ENCODE peak calls at places on chromosomes 6 and 20, in seven cellular contexts. M, T, X, W, P, K and J are unnamed samples.

GRCh38 chr20:10863337-10864060 is 189.7 kb upstream of the JAG1 start:
- DNase-seq in P (peak; percentile 44), T (peak; percentile 85), W (peak; percentile 59), K (peak; percentile 51), X (peak; percentile 89), M (peak; percentile 29), J (no peak)

GRCh38 chr6:155142902-155143609 is 120.8 kb upstream of the CLDN20 start:
- DNase-seq in T (peak; percentile 29), W (no peak), P (no peak), K (no peak), M (no peak), X (peak; percentile 55), J (no peak)

GRCh38 chr6:133921249-133921859 is 31.7 kb upstream of the TBPL1 start:
- DNase-seq in K (no peak), X (peak; percentile 86), P (peak; percentile 85), M (peak; percentile 71), T (peak; percentile 88), W (peak; percentile 77), J (peak; percentile 86)

GRCh38 chr6:148565321-148565926 is 181.4 kb upstream of the UST start:
- DNase-seq in X (no peak), M (no peak), T (peak; percentile 31), P (no peak), W (no peak), K (no peak), J (no peak)

GRCh38 chr20:46994341-46994740 is 99.7 kb downstream of the EYA2 start:
- DNase-seq in W (peak; percentile 31), K (no peak), T (no peak), X (no peak), M (no peak), P (no peak), J (no peak)

GRCh38 chr6:131255911-131256310 is 120.6 kb downstream of the AKAP7 start:
- DNase-seq in P (peak; percentile 65), W (no peak), M (no peak), K (no peak), X (peak; percentile 29), T (no peak), J (no peak)

GRCh38 chr6:47034421-47034820 is 7.7 kb downstream of the ADGRF1 start:
- DNase-seq in P (no peak), K (no peak), W (no peak), M (no peak), X (no peak), T (peak; percentile 10), J (no peak)

GRCh38 chr6:139856562-139856961 is 482.1 kb upstream of the CITED2 start:
- DNase-seq in P (no peak), X (no peak), M (no peak), K (no peak), T (no peak), W (no peak), J (no peak)

GRCh38 chr20:11216451-11217314 is 542.9 kb upstream of the JAG1 start:
- DNase-seq in P (peak; percentile 39), M (no peak), X (peak; percentile 27), W (peak; percentile 30), T (peak; percentile 77), K (no peak), J (no peak)

GRCh38 chr6:141484726-141485125 is 648.0 kb upstream of the GJE1 start:
- DNase-seq in P (peak; percentile 21), X (peak; percentile 30), M (no peak), W (no peak), K (peak; percentile 42), T (peak; percentile 21), J (no peak)

GRCh38 chr20:18904624-18905023 is 91.0 kb downstream of the SCP2D1 start:
- DNase-seq in X (no peak), K (no peak), W (no peak), P (peak; percentile 28), M (no peak), T (no peak), J (no peak)

GRCh38 chr6:44932651-44933091 is 395.5 kb upstream of the RUNX2 start:
- DNase-seq in P (no peak), K (no peak), X (no peak), W (no peak), M (no peak), T (no peak), J (no peak)

GRCh38 chr20:2840967-2841531 is 504 bp downstream of the VPS16 start:
- DNase-seq in X (peak; percentile 72), T (peak; percentile 80), P (peak; percentile 46), W (peak; percentile 45), M (peak; percentile 58), K (peak; percentile 9), J (peak; percentile 49)

GRCh38 chr6:153167026-153167891 is 36.2 kb upstream of the RGS17 start:
- DNase-seq in X (peak; percentile 93), W (no peak), T (peak; percentile 83), M (no peak), P (peak; percentile 68), K (peak; percentile 75), J (no peak)

GRCh38 chr6:157711060-157711459 is 112.0 kb upstream of the SNX9 start:
- DNase-seq in P (no peak), K (no peak), T (no peak), X (no peak), M (no peak), W (no peak), J (no peak)

GRCh38 chr6:31473780-31474725 is 23.9 kb upstream of the MICB start:
- DNase-seq in M (no peak), T (peak; percentile 43), W (no peak), X (peak; percentile 61), K (no peak), P (peak; percentile 29), J (no peak)

GRCh38 chr6:151501511-151502136 is 7.8 kb downstream of the CCDC170 start:
- DNase-seq in M (no peak), P (no peak), W (no peak), X (no peak), K (no peak), T (no peak), J (no peak)

GRCh38 chr6:135499441-135500340 is 2.2 kb upstream of the AHI1 start:
- DNase-seq in W (no peak), X (no peak), K (no peak), M (no peak), P (no peak), T (no peak), J (no peak)

GRCh38 chr6:135496805-135497411 is 632 bp downstream of the AHI1 start:
- DNase-seq in T (no peak), X (peak; percentile 5), K (no peak), W (no peak), M (no peak), P (peak; percentile 3), J (no peak)

GRCh38 chr6:135498178-135498841 is 770 bp upstream of the AHI1 start:
- DNase-seq in W (peak; percentile 80), P (peak; percentile 83), M (peak; percentile 53), K (peak; percentile 55), T (peak; percentile 93), X (peak; percentile 94), J (peak; percentile 74)

GRCh38 chr6:135493218-135493961 is 4.2 kb downstream of the AHI1 start:
- DNase-seq in M (no peak), K (no peak), X (peak; percentile 39), P (no peak), T (no peak), W (no peak), J (no peak)

DNA sequence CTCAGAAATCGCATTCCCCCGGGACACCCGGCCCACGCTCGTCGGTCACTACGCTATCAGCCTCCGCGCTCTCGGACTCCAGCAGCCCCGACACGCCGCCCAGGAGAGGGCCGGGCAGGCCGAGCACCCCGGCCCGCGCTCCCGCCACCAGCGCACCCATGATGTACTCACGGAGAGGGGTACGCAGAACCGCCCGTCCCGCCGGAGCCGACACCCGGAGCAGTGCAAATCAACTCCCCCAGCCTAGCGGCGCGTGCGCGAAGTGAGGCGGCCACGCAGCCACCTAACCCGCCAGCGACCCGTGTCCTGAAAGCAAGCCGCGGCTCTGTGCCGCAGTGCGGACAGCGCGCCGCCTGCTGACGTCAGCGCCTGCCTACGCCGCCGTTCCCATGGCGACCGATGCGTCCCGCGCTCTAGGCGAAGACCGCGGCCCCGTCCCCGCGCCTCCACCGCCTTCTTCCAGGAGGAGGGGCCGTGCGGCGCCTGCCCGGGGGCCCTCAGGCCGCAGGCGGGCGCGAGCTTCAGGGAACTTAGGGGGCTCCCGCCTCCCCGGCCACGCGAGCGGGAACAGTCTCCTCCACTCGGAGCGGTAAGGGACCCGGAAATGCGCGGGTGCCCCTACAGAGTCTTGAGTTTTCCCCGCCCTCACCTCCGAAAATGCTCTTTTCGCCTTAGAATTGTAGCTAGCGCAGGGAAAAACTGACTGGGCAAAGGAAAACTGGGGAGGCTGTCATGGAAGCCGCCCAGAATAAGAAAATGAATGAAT is at the start of gene AHI1:
- DNase-seq in M (peak; percentile 97), W (peak; percentile 96), P (peak; percentile 92), X (peak; percentile 94), T (peak; percentile 96), K (peak; percentile 53), J (peak; percentile 94)
- TF ChIP-seq CTCF in M (no peak), W (peak; percentile 47), P (no peak), X (no peak), T (peak; percentile 3), K (no peak), J (no peak)

GRCh38 chr20:25587536-25587935 is 2.2 kb upstream of the NINL start:
- DNase-seq in K (no peak), M (no peak), X (no peak), T (no peak), W (no peak), P (no peak), J (no peak)

GRCh38 chr20:25580711-25581110 is 4.6 kb downstream of the NINL start:
- DNase-seq in X (no peak), K (no peak), W (peak; percentile 18), T (peak; percentile 56), P (no peak), M (no peak), J (no peak)

GRCh38 chr20:25588491-25588890 is 3.2 kb upstream of the NINL start:
- DNase-seq in X (no peak), W (no peak), T (no peak), K (no peak), P (no peak), M (no peak), J (no peak)

GRCh38 chr20:25586877-25587276 is 1.5 kb upstream of the NINL start:
- DNase-seq in W (no peak), K (no peak), M (no peak), P (peak; percentile 10), X (no peak), T (no peak), J (no peak)

GRCh38 chr20:25584905-25585704 is at the start of gene NINL:
- DNase-seq in M (peak; percentile 75), T (peak; percentile 77), W (peak; percentile 64), K (no peak), X (peak; percentile 50), P (peak; percentile 89), J (peak; percentile 66)
- H3K27ac ChIP-seq in M (peak within 1 kb of the TSS; percentile 46), T (peak within 1 kb of the TSS; percentile 85), W (peak within 1 kb of the TSS; percentile 79), K (peak within 1 kb of the TSS; percentile 50), X (peak within 1 kb of the TSS; percentile 73), P (peak within 1 kb of the TSS; percentile 90), J (no peak within 1 kb of the TSS)

GRCh38 chr6:33579828-33580714 is at the start of gene BAK1:
- DNase-seq in P (peak; percentile 95), K (peak; percentile 66), W (peak; percentile 92), X (peak; percentile 88), M (peak; percentile 85), T (peak; percentile 91), J (peak; percentile 96)
- TF ChIP-seq CTCF in P (peak; percentile 64), K (peak; percentile 82), W (peak; percentile 60), X (peak; percentile 52), M (peak; percentile 14), T (peak; percentile 58), J (peak; percentile 45)

DNA sequence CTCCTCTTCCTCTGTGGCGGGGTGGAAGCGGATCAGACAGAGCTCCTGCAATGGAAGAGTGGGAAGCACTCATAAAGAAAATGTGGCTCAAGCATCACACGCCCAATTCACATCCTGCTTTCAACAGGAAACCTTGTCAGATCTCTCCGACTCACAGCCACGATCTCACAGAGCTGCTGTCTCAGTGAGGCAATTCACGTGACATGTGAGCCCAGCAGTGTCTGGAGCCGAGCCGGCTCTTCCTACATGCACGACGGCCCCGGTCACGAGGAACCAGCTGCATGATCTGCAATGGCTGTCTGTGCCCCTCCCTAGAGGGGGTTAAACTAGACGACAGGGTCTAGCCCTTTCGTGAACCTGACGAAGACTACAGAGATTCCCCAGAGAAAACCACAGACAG is 29.5 kb upstream of the TCFL5 start:
- DNase-seq in M (no peak), T (no peak), P (no peak), K (no peak), X (no peak), W (no peak), J (no peak)
- H3K27ac ChIP-seq in M (no peak overlapping the region), T (no peak overlapping the region), P (no peak overlapping the region), K (no peak overlapping the region), X (no peak overlapping the region), W (no peak overlapping the region), J (no peak overlapping the region)